ENCODE peak calls at places on chromosome 4, in five cellular contexts. K is A549, X is suprapubic skin, O is SK-N-SH, Y is H1. H is an unnamed sample.

GRCh38 chr4:123986268-123986798 is 589.7 kb downstream of the SPRY1 start:
- DNase-seq in Y (no peak), K (no peak), X (peak; percentile 83), O (no peak), H (peak; percentile 54)

GRCh38 chr4:122775987-122776836 is 43.7 kb downstream of the BBS12 start:
- DNase-seq in K (no peak), X (no peak), Y (no peak), O (no peak), H (peak; percentile 42)

GRCh38 chr4:153152453-153153338 is 51.5 kb upstream of the TRIM2 start:
- DNase-seq in O (peak; percentile 77), Y (no peak), X (no peak), K (no peak), H (peak; percentile 47)

GRCh38 chr4:83219344-83219990 is 65.1 kb downstream of the COQ2 start:
- DNase-seq in O (no peak), Y (no peak), X (no peak), K (no peak), H (peak; percentile 43)

GRCh38 chr4:105474110-105474518 is 252 bp upstream of the PPA2 start:
- DNase-seq in Y (no peak), X (peak; percentile 90), K (peak; percentile 76), O (no peak), H (peak; percentile 92)

GRCh38 chr4:59612235-59612634 is 1587.9 kb upstream of the ADGRL3 start:
- DNase-seq in Y (no peak), O (no peak), X (no peak), K (peak; percentile 0), H (no peak)

GRCh38 chr4:88674565-88674964 is 23.1 kb downstream of the NAP1L5 start:
- DNase-seq in X (no peak), K (no peak), O (no peak), Y (no peak), H (no peak)

GRCh38 chr4:5711479-5712184 is 631 bp downstream of the EVC start:
- DNase-seq in X (no peak), K (peak; percentile 25), O (no peak), Y (no peak), H (peak; percentile 61)

GRCh38 chr4:86512631-86513030 is 81.5 kb upstream of the PTPN13 start:
- DNase-seq in K (no peak), X (no peak), Y (no peak), O (no peak), H (no peak)

GRCh38 chr4:138405934-138406567 is 163.9 kb upstream of the SLC7A11 start:
- DNase-seq in Y (no peak), K (no peak), X (no peak), O (no peak), H (no peak)

GRCh38 chr4:140711910-140712309 is 44.3 kb downstream of the TBC1D9 start:
- DNase-seq in O (no peak), Y (no peak), K (no peak), X (no peak), H (no peak)

GRCh38 chr4:89836897-89837384 is at the start of gene SNCA:
- DNase-seq in Y (peak; percentile 60), O (peak; percentile 90), X (peak; percentile 78), K (peak; percentile 28), H (peak; percentile 68)

GRCh38 chr4:66653937-66654336 is 891.4 kb downstream of the CENPC start:
- DNase-seq in Y (no peak), X (no peak), K (no peak), O (no peak), H (no peak)

GRCh38 chr4:156956359-156956758 is 15.2 kb downstream of the PDGFC start:
- DNase-seq in O (no peak), K (no peak), X (no peak), Y (no peak), H (no peak)

GRCh38 chr4:154707877-154708276 is 35.9 kb upstream of the LRAT start:
- DNase-seq in K (no peak), X (no peak), O (no peak), Y (no peak), H (peak; percentile 60)

GRCh38 chr4:148051403-148051802 is 319.5 kb downstream of the ARHGAP10 start:
- DNase-seq in Y (no peak), O (no peak), K (no peak), X (no peak), H (no peak)
- H3K4me1 ChIP-seq in Y (no peaks in the 10 kb centered on the region), O (peaks cover 13% of the 10 kb centered on the region), K (peaks cover 4% of the 10 kb centered on the region), X (peaks cover under 1% of the 10 kb centered on the region), H (no peaks in the 10 kb centered on the region)

GRCh38 chr4:94519019-94519418 is 67.3 kb downstream of the PDLIM5 start:
- DNase-seq in Y (no peak), X (no peak), K (no peak), O (no peak), H (no peak)

GRCh38 chr4:94515365-94515764 is 63.6 kb downstream of the PDLIM5 start:
- DNase-seq in K (no peak), O (no peak), Y (no peak), X (no peak), H (no peak)

GRCh38 chr4:94516999-94517398 is 65.3 kb downstream of the PDLIM5 start:
- DNase-seq in O (no peak), K (no peak), Y (no peak), X (no peak), H (no peak)

GRCh38 chr4:94516067-94516466 is 64.3 kb downstream of the PDLIM5 start:
- DNase-seq in Y (no peak), K (no peak), X (no peak), O (no peak), H (no peak)

GRCh38 chr4:94517492-94517891 is 65.8 kb downstream of the PDLIM5 start:
- DNase-seq in Y (no peak), X (no peak), O (no peak), K (no peak), H (no peak)
- H3K4me1 ChIP-seq in Y (no peaks in the 10 kb centered on the region), X (peaks cover 16% of the 10 kb centered on the region), O (peaks cover 30% of the 10 kb centered on the region), K (peaks cover 44% of the 10 kb centered on the region), H (peaks cover 3% of the 10 kb centered on the region)

GRCh38 chr4:2789801-2790582 is 2.9 kb upstream of the SH3BP2 start:
- DNase-seq in K (no peak), X (peak; percentile 58), O (peak; percentile 41), Y (no peak), H (no peak)
- H3K4me1 ChIP-seq in K (peaks cover 18% of the 10 kb centered on the region), X (peaks cover 34% of the 10 kb centered on the region), O (peaks cover 15% of the 10 kb centered on the region), Y (peaks cover 24% of the 10 kb centered on the region), H (peaks cover 45% of the 10 kb centered on the region)

GRCh38 chr4:73615613-73616012 is 4.6 kb downstream of the RASSF6 start:
- DNase-seq in X (no peak), K (no peak), O (no peak), Y (peak; percentile 47), H (no peak)

GRCh38 chr4:73619351-73619750 is 885 bp downstream of the RASSF6 start:
- DNase-seq in K (no peak), O (no peak), Y (no peak), X (no peak), H (no peak)

GRCh38 chr4:73617256-73617655 is 3.0 kb downstream of the RASSF6 start:
- DNase-seq in X (no peak), Y (no peak), K (no peak), O (no peak), H (no peak)

GRCh38 chr4:73621357-73621756 is 1.1 kb upstream of the RASSF6 start:
- DNase-seq in O (no peak), K (no peak), X (no peak), Y (no peak), H (no peak)

DNA sequence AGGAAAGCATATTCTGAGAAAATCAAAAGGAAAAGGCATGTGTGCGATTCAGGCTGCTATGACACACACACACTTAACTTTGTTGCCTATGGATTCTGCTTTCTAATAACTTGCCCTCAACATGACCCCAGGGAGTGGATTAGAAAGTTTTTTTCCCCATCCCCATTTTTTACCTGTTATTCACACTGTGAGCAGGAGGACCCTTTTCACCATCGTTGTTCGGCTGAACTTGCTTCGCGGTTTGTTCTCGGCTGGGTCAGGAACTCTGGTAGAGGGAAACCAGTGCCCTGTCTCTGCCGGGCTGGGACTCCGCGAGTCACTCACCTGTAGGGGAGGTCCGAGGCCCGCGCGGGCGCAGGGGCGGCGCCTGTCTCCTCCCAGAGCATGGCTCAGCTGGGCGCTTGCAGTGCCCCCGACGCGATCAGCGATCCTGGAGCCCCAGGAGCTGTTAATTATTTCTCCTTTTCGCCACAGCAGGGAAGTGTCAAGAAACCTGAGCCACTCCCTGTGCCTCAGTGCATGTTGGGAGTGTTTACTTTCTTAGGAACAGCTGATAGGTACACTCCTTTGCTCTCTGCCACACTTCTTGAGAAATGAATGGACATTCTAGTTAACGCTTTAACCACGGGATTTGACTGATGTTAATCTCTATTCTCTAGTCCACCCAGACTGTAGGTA is at the start of gene RASSF6:
- DNase-seq in X (no peak), Y (peak; percentile 57), K (no peak), O (no peak), H (no peak)
- H3K4me1 ChIP-seq in X (peaks cover 6% of the 10 kb centered on the region), Y (peaks cover 4% of the 10 kb centered on the region), K (peaks cover 41% of the 10 kb centered on the region), O (no peaks in the 10 kb centered on the region), H (no peaks in the 10 kb centered on the region)

DNA sequence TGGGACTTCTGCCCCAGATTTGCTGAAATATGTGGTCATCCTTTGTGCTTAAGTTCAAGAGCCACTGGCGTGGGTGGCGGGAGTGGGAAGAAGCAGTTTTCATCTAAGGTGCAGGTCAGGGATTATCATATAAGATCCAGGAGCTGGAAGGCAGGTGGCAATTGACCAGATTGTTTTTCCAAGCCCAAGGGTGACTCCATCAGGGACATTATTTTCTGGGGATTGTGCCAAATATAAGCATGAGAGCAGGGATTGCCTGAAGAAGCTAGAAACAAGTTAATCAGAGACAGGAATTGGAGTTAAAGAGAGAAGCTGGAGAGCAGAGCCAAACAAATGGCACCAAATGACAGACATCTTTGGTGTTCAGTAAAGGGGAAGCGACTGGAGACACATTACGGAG is 19.4 kb upstream of the SEL1L3 start:
- DNase-seq in X (no peak), Y (no peak), O (no peak), K (no peak), H (no peak)
- H3K4me1 ChIP-seq in X (no peaks in the 10 kb centered on the region), Y (no peaks in the 10 kb centered on the region), O (peaks cover 9% of the 10 kb centered on the region), K (no peaks in the 10 kb centered on the region), H (no peaks in the 10 kb centered on the region)

GRCh38 chr4:183101956-183102480 is 3.0 kb downstream of the WWC2 start:
- DNase-seq in O (no peak), X (no peak), Y (no peak), K (no peak), H (no peak)

GRCh38 chr4:183107891-183108459 is 8.9 kb downstream of the WWC2 start:
- DNase-seq in O (no peak), Y (no peak), K (no peak), X (no peak), H (no peak)

GRCh38 chr4:183100827-183101226 is 1.8 kb downstream of the WWC2 start:
- DNase-seq in X (no peak), K (no peak), Y (no peak), O (no peak), H (peak; percentile 40)

GRCh38 chr4:183106839-183107238 is 7.8 kb downstream of the WWC2 start:
- DNase-seq in K (no peak), X (no peak), Y (no peak), O (no peak), H (no peak)

DNA sequence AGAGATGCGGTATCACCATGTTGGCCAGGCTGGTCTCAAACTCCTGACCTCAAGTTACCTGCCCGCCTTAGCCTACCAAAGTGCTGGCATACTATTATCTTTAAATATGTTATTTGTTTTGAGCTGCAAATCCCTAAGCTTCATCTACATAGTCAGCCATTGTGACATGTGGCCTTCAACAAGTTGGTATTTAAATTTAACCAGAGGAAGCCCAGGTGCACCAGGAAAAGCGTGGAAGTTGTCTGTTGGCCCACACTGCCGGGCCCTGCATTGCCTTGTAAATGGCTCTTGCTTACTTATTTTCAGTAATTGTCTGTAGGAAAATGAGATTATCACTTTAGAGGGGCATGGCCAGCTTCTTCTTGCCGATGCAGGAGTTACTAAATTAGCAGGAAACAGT is 6.0 kb downstream of the WWC2 start:
- DNase-seq in Y (no peak), K (no peak), O (no peak), X (no peak), H (no peak)
- H3K4me1 ChIP-seq in Y (peaks cover 31% of the 10 kb centered on the region), K (peaks cover 39% of the 10 kb centered on the region), O (peaks cover 39% of the 10 kb centered on the region), X (peaks cover 17% of the 10 kb centered on the region), H (peaks cover 6% of the 10 kb centered on the region)